ENCODE peak calls at places on chromosomes 16 and 17, in eight cellular contexts. O, U, H, B, D, K, I and N are unnamed samples.

GRCh38 chr17:76524598-76525512 is 12.7 kb downstream of the CYGB start:
- DNase-seq in O (peak; percentile 84), U (no peak), H (peak; percentile 55), B (no peak), D (peak; percentile 94), K (no peak), I (peak; percentile 78), N (no peak)

GRCh38 chr17:20206068-20206467 is 196.9 kb downstream of the SPECC1 start:
- DNase-seq in O (no peak), U (peak; percentile 37), H (no peak), B (no peak), D (no peak), K (no peak), I (no peak), N (no peak)

GRCh38 chr16:64808474-64808873 is 313.4 kb downstream of the CDH11 start:
- DNase-seq in O (no peak), U (no peak), H (no peak), B (no peak), D (no peak), K (no peak), I (no peak), N (no peak)

GRCh38 chr16:75027520-75028300 is 28.9 kb downstream of the ZNRF1 start:
- DNase-seq in O (no peak), U (no peak), H (peak; percentile 31), B (no peak), D (no peak), K (no peak), I (no peak), N (no peak)

GRCh38 chr16:19696312-19696711 is 21.7 kb downstream of the KNOP1 start:
- DNase-seq in O (peak; percentile 83), U (peak; percentile 80), H (peak; percentile 88), B (peak; percentile 55), D (peak; percentile 83), K (peak; percentile 90), I (peak; percentile 67), N (peak; percentile 4)

GRCh38 chr17:47967607-47968252 is 3.2 kb upstream of the CDK5RAP3 start:
- DNase-seq in O (peak; percentile 74), U (no peak), H (peak; percentile 89), B (no peak), D (peak; percentile 32), K (no peak), I (peak; percentile 79), N (no peak)

GRCh38 chr17:27623578-27623977 is 7.4 kb upstream of the LGALS9 start:
- DNase-seq in O (no peak), U (no peak), H (no peak), B (no peak), D (no peak), K (no peak), I (no peak), N (no peak)

GRCh38 chr17:71764507-71764906 is 356.3 kb upstream of the SOX9 start:
- DNase-seq in O (no peak), U (no peak), H (no peak), B (no peak), D (peak; percentile 13), K (no peak), I (peak; percentile 31), N (no peak)

GRCh38 chr16:20720251-20720650 is 21.4 kb downstream of the THUMPD1 start:
- DNase-seq in O (no peak), U (no peak), H (no peak), B (no peak), D (no peak), K (no peak), I (no peak), N (no peak)

GRCh38 chr17:32314636-32315035 is 27.3 kb downstream of the C17orf75 start:
- DNase-seq in O (no peak), U (no peak), H (no peak), B (no peak), D (no peak), K (no peak), I (no peak), N (no peak)

GRCh38 chr17:63483038-63483437 is 6.2 kb downstream of the ACE start:
- DNase-seq in O (no peak), U (no peak), H (no peak), B (no peak), D (no peak), K (no peak), I (no peak), N (no peak)

GRCh38 chr17:62017496-62017895 is 47.6 kb downstream of the MED13 start:
- DNase-seq in O (no peak), U (no peak), H (peak; percentile 76), B (no peak), D (no peak), K (no peak), I (no peak), N (no peak)

GRCh38 chr16:66486773-66487579 is 59.9 kb downstream of the BEAN1 start:
- DNase-seq in O (peak; percentile 58), U (peak; percentile 11), H (peak; percentile 83), B (no peak), D (peak; percentile 29), K (peak; percentile 65), I (peak; percentile 9), N (no peak)

GRCh38 chr16:50879873-50880695 is 138.2 kb downstream of the CYLD start:
- DNase-seq in O (no peak), U (no peak), H (no peak), B (no peak), D (peak; percentile 15), K (no peak), I (peak; percentile 23), N (no peak)

GRCh38 chr16:21628772-21629171 is 23.6 kb downstream of the IGSF6 start:
- DNase-seq in O (no peak), U (no peak), H (peak; percentile 32), B (no peak), D (peak; percentile 44), K (no peak), I (no peak), N (no peak)

GRCh38 chr16:87436225-87437172 is 44.4 kb downstream of the MAP1LC3B start:
- DNase-seq in O (peak; percentile 79), U (no peak), H (peak; percentile 47), B (no peak), D (peak; percentile 61), K (no peak), I (no peak), N (no peak)

GRCh38 chr16:528111-529011 is 849 bp downstream of the CAPN15 start:
- DNase-seq in O (peak; percentile 73), U (no peak), H (peak; percentile 61), B (no peak), D (peak; percentile 54), K (no peak), I (no peak), N (no peak)

GRCh38 chr16:82621796-82622195 is 5.0 kb upstream of the CDH13 start:
- DNase-seq in O (no peak), U (no peak), H (no peak), B (no peak), D (no peak), K (no peak), I (no peak), N (no peak)

GRCh38 chr16:58515125-58515870 is at the start of gene SETD6:
- DNase-seq in O (peak; percentile 92), U (peak; percentile 83), H (peak; percentile 84), B (peak; percentile 94), D (peak; percentile 95), K (peak; percentile 95), I (peak; percentile 90), N (no peak)
- TF ChIP-seq POLR2A in O (no peak), U (peak; percentile 34), H (peak; percentile 31), B (peak; percentile 64), D (peak; percentile 6), K (no peak), I (peak; percentile 67), N (no peak)

GRCh38 chr16:57627184-57627871 is 1.1 kb upstream of the ADGRG1 start:
- DNase-seq in O (no peak), U (no peak), H (peak; percentile 85), B (no peak), D (peak; percentile 66), K (no peak), I (no peak), N (no peak)
- H3K4me3 ChIP-seq in O (no peak overlapping the region), U (no peak overlapping the region), H (no peak overlapping the region), B (no peak overlapping the region), D (no peak overlapping the region), K (no peak overlapping the region), I (no peak overlapping the region), N (no peak overlapping the region)

GRCh38 chr16:27349276-27349675 is 35.5 kb downstream of the IL4R start:
- DNase-seq in O (no peak), U (no peak), H (no peak), B (no peak), D (no peak), K (no peak), I (no peak), N (no peak)
- H3K4me1 ChIP-seq in O (no peaks in the 10 kb centered on the region), U (no peaks in the 10 kb centered on the region), H (no peaks in the 10 kb centered on the region), B (no peaks in the 10 kb centered on the region), D (no peaks in the 10 kb centered on the region), K (no peaks in the 10 kb centered on the region), I (no peaks in the 10 kb centered on the region), N (no peaks in the 10 kb centered on the region)

GRCh38 chr17:43817826-43818225 is 15.1 kb downstream of the MPP3 start:
- DNase-seq in O (no peak), U (peak; percentile 6), H (no peak), B (no peak), D (no peak), K (peak; percentile 62), I (no peak), N (no peak)

GRCh38 chr17:43818966-43819365 is 14.0 kb downstream of the MPP3 start:
- DNase-seq in O (no peak), U (peak; percentile 9), H (no peak), B (no peak), D (no peak), K (peak; percentile 28), I (no peak), N (no peak)

GRCh38 chr17:43814714-43815113 is 18.2 kb downstream of the MPP3 start:
- DNase-seq in O (no peak), U (no peak), H (peak; percentile 77), B (no peak), D (no peak), K (no peak), I (no peak), N (no peak)

GRCh38 chr17:43814026-43814425 is 18.9 kb downstream of the MPP3 start:
- DNase-seq in O (no peak), U (no peak), H (no peak), B (no peak), D (no peak), K (peak; percentile 42), I (no peak), N (no peak)

DNA sequence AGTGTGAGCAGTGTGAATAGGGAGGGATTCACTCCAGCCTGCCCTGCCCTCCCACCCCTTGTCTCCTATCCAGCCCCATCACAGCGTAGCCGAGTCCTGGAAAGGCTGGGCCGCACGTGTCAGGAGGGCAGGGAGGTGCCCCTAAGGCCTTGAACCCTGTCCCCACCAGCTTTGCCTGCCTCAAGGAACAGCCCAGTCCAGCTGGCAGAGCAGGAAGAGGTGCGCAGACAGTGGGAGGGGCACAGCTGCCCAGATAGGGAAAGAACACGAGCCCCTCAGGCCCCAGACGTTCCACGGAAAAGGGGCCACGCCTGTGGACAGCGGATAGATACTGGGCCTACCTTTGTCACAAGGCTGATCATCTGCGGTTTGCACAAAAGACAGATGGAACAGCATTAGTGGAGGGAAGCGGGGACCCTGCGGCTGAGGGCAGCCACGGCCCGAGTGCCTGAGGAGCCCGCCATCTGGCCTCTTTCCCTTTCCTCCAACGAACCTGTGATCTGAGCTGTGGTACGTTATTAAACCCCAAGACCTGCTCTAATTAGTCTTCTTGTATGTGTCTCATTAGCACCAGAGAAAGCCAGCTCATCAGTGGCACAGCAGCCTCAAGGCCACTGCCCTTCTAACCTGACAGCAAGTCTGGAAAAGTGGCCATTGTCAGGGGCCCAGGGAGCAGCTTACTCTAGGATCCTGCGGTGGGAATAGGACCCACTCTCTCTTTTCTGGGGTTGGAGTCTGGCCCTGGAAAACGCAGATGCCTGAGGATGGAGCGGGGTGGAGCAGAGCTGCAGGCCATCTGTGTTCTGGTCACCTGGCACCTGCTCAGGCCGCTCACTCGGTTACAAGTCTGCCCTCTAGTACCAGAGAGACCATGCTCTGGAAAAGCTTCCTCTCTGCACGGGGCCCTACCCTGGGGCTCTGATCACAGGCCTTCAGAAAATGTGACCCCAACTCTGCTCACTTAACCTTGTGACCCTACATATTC is 16.3 kb downstream of the MPP3 start:
- DNase-seq in O (no peak), U (no peak), H (no peak), B (no peak), D (no peak), K (peak; percentile 46), I (no peak), N (no peak)
- TF ChIP-seq POLR2A in O (no peak), U (no peak), H (no peak), B (no peak), D (no peak), K (no peak), I (no peak), N (no peak)